ENCODE peak calls at places on chromosomes 1 and 21, in five cellular contexts. I, J, F, B and S are unnamed samples.

GRCh38 chr1:8281843-8282509 is 35.9 kb upstream of the SLC45A1 start:
- DNase-seq in I (peak), J (no peak), F (no peak), B (no peak), S (no peak)

GRCh38 chr1:44911042-44911441 is 68.0 kb upstream of the PTCH2 start:
- DNase-seq in I (no peak), J (no peak), F (no peak), B (no peak), S (no peak)

GRCh38 chr1:217614319-217614718 is 16.6 kb downstream of the GPATCH2 start:
- DNase-seq in I (no peak), J (no peak), F (no peak), B (no peak), S (no peak)

GRCh38 chr21:46329796-46330195 is 5.8 kb downstream of the PCNT start:
- DNase-seq in I (no peak), J (no peak), F (no peak), B (no peak), S (no peak)

GRCh38 chr1:68128820-68129219 is 78.4 kb upstream of the DIRAS3 start:
- DNase-seq in I (peak), J (no peak), F (no peak), B (no peak), S (no peak)

GRCh38 chr1:162206749-162207635 is 137.5 kb downstream of the NOS1AP start:
- DNase-seq in I (no peak), J (peak), F (no peak), B (no peak), S (no peak)

GRCh38 chr1:38775175-38775845 is 84.3 kb downstream of the RRAGC start:
- DNase-seq in I (no peak), J (no peak), F (no peak), B (no peak), S (no peak)

GRCh38 chr1:175887521-175887920 is 144.1 kb upstream of the TNR start:
- DNase-seq in I (no peak), J (no peak), F (no peak), B (no peak), S (no peak)

GRCh38 chr1:4699724-4700301 is 45.4 kb downstream of the AJAP1 start:
- DNase-seq in I (no peak), J (no peak), F (no peak), B (no peak), S (no peak)

GRCh38 chr1:239711768-239712167 is 325.4 kb downstream of the CHRM3 start:
- DNase-seq in I (no peak), J (no peak), F (no peak), B (no peak), S (no peak)

GRCh38 chr1:221687731-221688487 is 54.0 kb downstream of the DUSP10 start:
- DNase-seq in I (no peak), J (no peak), F (no peak), B (no peak), S (no peak)

GRCh38 chr1:87334351-87335174 is 5.9 kb downstream of the LMO4 start:
- DNase-seq in I (no peak), J (no peak), F (no peak), B (peak), S (no peak)

GRCh38 chr1:1917304-1917976 is 1.6 kb downstream of the TMEM52 start:
- DNase-seq in I (no peak), J (peak), F (no peak), B (no peak), S (no peak)

GRCh38 chr21:21232320-21232719 is 234.1 kb downstream of the NCAM2 start:
- DNase-seq in I (no peak), J (no peak), F (no peak), B (peak), S (no peak)

GRCh38 chr1:210496063-210496462 is 167.4 kb downstream of the HHAT start:
- DNase-seq in I (peak), J (no peak), F (no peak), B (peak), S (no peak)

GRCh38 chr1:21875621-21876063 is 61.5 kb downstream of the HSPG2 start:
- DNase-seq in I (no peak), J (no peak), F (no peak), B (no peak), S (peak)

GRCh38 chr21:29462475-29462874 is 163.8 kb downstream of the BACH1 start:
- DNase-seq in I (no peak), J (no peak), F (no peak), B (no peak), S (no peak)

GRCh38 chr1:117970251-117970650 is 40.7 kb downstream of the WDR3 start:
- DNase-seq in I (no peak), J (no peak), F (no peak), B (no peak), S (no peak)

GRCh38 chr1:155309423-155310021 is 856 bp downstream of the FDPS start:
- DNase-seq in I (peak), J (peak), F (no peak), B (no peak), S (no peak)

GRCh38 chr1:157770442-157771043 is 6.4 kb downstream of the FCRL2 start:
- DNase-seq in I (no peak), J (no peak), F (no peak), B (no peak), S (no peak)